ENCODE peak calls at places on chromosome 4, in ten cellular contexts. One of them, this sample, is unnamed.

GRCh38 chr4:73729534-73730165 is 10.7 kb upstream of the CXCL8 start:
- DNase-seq in activated CD4-positive, alpha-beta T cell treated with anti-CD3 and anti-CD28 coated beads, Interleukin-2, amount 10 ng/mL, durations not matched to agents 7 days and 5 days: no peak
- DNase-seq in effector memory CD4-positive, alpha-beta T cell: no peak
- DNase-seq in GM23338: peak; percentile 84
- DNase-seq in SK-N-SH: peak; percentile 28
- DNase-seq in T-cell: no peak
- DNase-seq in cardiac muscle cell: peak; percentile 94
- DNase-seq in activated naive CD4-positive, alpha-beta T cell: no peak
- DNase-seq in activated gamma-delta T cell treated with Interleukin-2 at 50 U/mL for 16 hours: no peak
- DNase-seq in Ammon's horn: peak; percentile 84
- DNase-seq in this sample: no peak

GRCh38 chr4:2291705-2292651 is 30.1 kb upstream of the MXD4 start:
- DNase-seq in activated CD4-positive, alpha-beta T cell treated with anti-CD3 and anti-CD28 coated beads, Interleukin-2, amount 10 ng/mL, durations not matched to agents 7 days and 5 days: no peak
- DNase-seq in effector memory CD4-positive, alpha-beta T cell: no peak
- DNase-seq in GM23338: no peak
- DNase-seq in SK-N-SH: peak; percentile 61
- DNase-seq in T-cell: no peak
- DNase-seq in cardiac muscle cell: no peak
- DNase-seq in activated naive CD4-positive, alpha-beta T cell: no peak
- DNase-seq in activated gamma-delta T cell treated with Interleukin-2 at 50 U/mL for 16 hours: no peak
- DNase-seq in Ammon's horn: no peak
- DNase-seq in this sample: no peak

GRCh38 chr4:182938213-182938645 is 21.0 kb upstream of the DCTD start:
- DNase-seq in activated CD4-positive, alpha-beta T cell treated with anti-CD3 and anti-CD28 coated beads, Interleukin-2, amount 10 ng/mL, durations not matched to agents 7 days and 5 days: peak; percentile 62
- DNase-seq in effector memory CD4-positive, alpha-beta T cell: peak; percentile 35
- DNase-seq in GM23338: peak; percentile 83
- DNase-seq in SK-N-SH: peak; percentile 84
- DNase-seq in T-cell: peak; percentile 60
- DNase-seq in cardiac muscle cell: peak; percentile 70
- DNase-seq in activated naive CD4-positive, alpha-beta T cell: peak; percentile 17
- DNase-seq in activated gamma-delta T cell treated with Interleukin-2 at 50 U/mL for 16 hours: peak; percentile 57
- DNase-seq in Ammon's horn: peak; percentile 70
- DNase-seq in this sample: peak; percentile 53

GRCh38 chr4:161252520-161253141 is 911.2 kb downstream of the FSTL5 start:
- DNase-seq in activated CD4-positive, alpha-beta T cell treated with anti-CD3 and anti-CD28 coated beads, Interleukin-2, amount 10 ng/mL, durations not matched to agents 7 days and 5 days: no peak
- DNase-seq in effector memory CD4-positive, alpha-beta T cell: no peak
- DNase-seq in GM23338: peak; percentile 35
- DNase-seq in SK-N-SH: no peak
- DNase-seq in T-cell: no peak
- DNase-seq in cardiac muscle cell: peak; percentile 1
- DNase-seq in activated naive CD4-positive, alpha-beta T cell: no peak
- DNase-seq in activated gamma-delta T cell treated with Interleukin-2 at 50 U/mL for 16 hours: no peak
- DNase-seq in Ammon's horn: peak; percentile 3
- DNase-seq in this sample: no peak

GRCh38 chr4:147056951-147057630 is 111.4 kb upstream of the TTC29 start:
- DNase-seq in activated CD4-positive, alpha-beta T cell treated with anti-CD3 and anti-CD28 coated beads, Interleukin-2, amount 10 ng/mL, durations not matched to agents 7 days and 5 days: no peak
- DNase-seq in effector memory CD4-positive, alpha-beta T cell: no peak
- DNase-seq in GM23338: no peak
- DNase-seq in SK-N-SH: no peak
- DNase-seq in T-cell: no peak
- DNase-seq in cardiac muscle cell: peak; percentile 46
- DNase-seq in activated naive CD4-positive, alpha-beta T cell: no peak
- DNase-seq in activated gamma-delta T cell treated with Interleukin-2 at 50 U/mL for 16 hours: no peak
- DNase-seq in Ammon's horn: no peak
- DNase-seq in this sample: no peak

GRCh38 chr4:76090241-76090691 is 15.8 kb downstream of the ART3 start:
- DNase-seq in activated CD4-positive, alpha-beta T cell treated with anti-CD3 and anti-CD28 coated beads, Interleukin-2, amount 10 ng/mL, durations not matched to agents 7 days and 5 days: no peak
- DNase-seq in effector memory CD4-positive, alpha-beta T cell: no peak
- DNase-seq in GM23338: no peak
- DNase-seq in SK-N-SH: peak; percentile 45
- DNase-seq in T-cell: no peak
- DNase-seq in cardiac muscle cell: peak; percentile 89
- DNase-seq in activated naive CD4-positive, alpha-beta T cell: no peak
- DNase-seq in activated gamma-delta T cell treated with Interleukin-2 at 50 U/mL for 16 hours: no peak
- DNase-seq in Ammon's horn: peak; percentile 45
- DNase-seq in this sample: no peak

GRCh38 chr4:112664611-112665010 is 27.7 kb downstream of the LARP7 start:
- DNase-seq in activated CD4-positive, alpha-beta T cell treated with anti-CD3 and anti-CD28 coated beads, Interleukin-2, amount 10 ng/mL, durations not matched to agents 7 days and 5 days: no peak
- DNase-seq in effector memory CD4-positive, alpha-beta T cell: no peak
- DNase-seq in GM23338: no peak
- DNase-seq in SK-N-SH: no peak
- DNase-seq in T-cell: no peak
- DNase-seq in cardiac muscle cell: no peak
- DNase-seq in activated naive CD4-positive, alpha-beta T cell: no peak
- DNase-seq in activated gamma-delta T cell treated with Interleukin-2 at 50 U/mL for 16 hours: no peak
- DNase-seq in Ammon's horn: no peak
- DNase-seq in this sample: no peak

GRCh38 chr4:188971125-188971524 is 831.9 kb downstream of the TRIML1 start:
- DNase-seq in activated CD4-positive, alpha-beta T cell treated with anti-CD3 and anti-CD28 coated beads, Interleukin-2, amount 10 ng/mL, durations not matched to agents 7 days and 5 days: no peak
- DNase-seq in effector memory CD4-positive, alpha-beta T cell: no peak
- DNase-seq in GM23338: peak; percentile 39
- DNase-seq in SK-N-SH: peak; percentile 9
- DNase-seq in T-cell: no peak
- DNase-seq in cardiac muscle cell: no peak
- DNase-seq in activated naive CD4-positive, alpha-beta T cell: no peak
- DNase-seq in activated gamma-delta T cell treated with Interleukin-2 at 50 U/mL for 16 hours: no peak
- DNase-seq in Ammon's horn: peak; percentile 23
- DNase-seq in this sample: no peak

GRCh38 chr4:109809657-109810056 is 5.9 kb upstream of the GAR1 start:
- DNase-seq in activated CD4-positive, alpha-beta T cell treated with anti-CD3 and anti-CD28 coated beads, Interleukin-2, amount 10 ng/mL, durations not matched to agents 7 days and 5 days: no peak
- DNase-seq in effector memory CD4-positive, alpha-beta T cell: no peak
- DNase-seq in GM23338: no peak
- DNase-seq in SK-N-SH: no peak
- DNase-seq in T-cell: no peak
- DNase-seq in cardiac muscle cell: no peak
- DNase-seq in activated naive CD4-positive, alpha-beta T cell: no peak
- DNase-seq in activated gamma-delta T cell treated with Interleukin-2 at 50 U/mL for 16 hours: no peak
- DNase-seq in Ammon's horn: no peak
- DNase-seq in this sample: no peak

GRCh38 chr4:83217721-83218522 is 66.7 kb downstream of the COQ2 start:
- DNase-seq in activated CD4-positive, alpha-beta T cell treated with anti-CD3 and anti-CD28 coated beads, Interleukin-2, amount 10 ng/mL, durations not matched to agents 7 days and 5 days: peak; percentile 86
- DNase-seq in effector memory CD4-positive, alpha-beta T cell: peak; percentile 51
- DNase-seq in GM23338: no peak
- DNase-seq in SK-N-SH: no peak
- DNase-seq in T-cell: peak; percentile 50
- DNase-seq in cardiac muscle cell: no peak
- DNase-seq in activated naive CD4-positive, alpha-beta T cell: no peak
- DNase-seq in activated gamma-delta T cell treated with Interleukin-2 at 50 U/mL for 16 hours: peak; percentile 63
- DNase-seq in Ammon's horn: peak; percentile 21
- DNase-seq in this sample: peak; percentile 24